ENCODE peak calls at places on chromosomes 13 and 19, in ten cellular contexts. One of them, this sample, is unnamed.

GRCh38 chr13:112984954-112985802 is 16.2 kb downstream of the MCF2L start:
- DNase-seq in PC-3: no peak
- DNase-seq in cardiac fibroblast: no peak
- DNase-seq in body of pancreas: no peak
- DNase-seq in CD8-positive, alpha-beta T cell: no peak
- DNase-seq in heart right ventricle: no peak
- DNase-seq in HFF-Myc: no peak
- DNase-seq in mesothelial cell of epicardium: no peak
- DNase-seq in heart left ventricle: no peak
- DNase-seq in dorsolateral prefrontal cortex: no peak
- DNase-seq in this sample: no peak

GRCh38 chr13:51895906-51896888 is 34.4 kb downstream of the CCDC70 start:
- DNase-seq in mesothelial cell of epicardium: no peak
- DNase-seq in cardiac fibroblast: peak
- DNase-seq in body of pancreas: peak
- DNase-seq in dorsolateral prefrontal cortex: peak
- DNase-seq in PC-3: peak
- DNase-seq in heart right ventricle: peak
- DNase-seq in CD8-positive, alpha-beta T cell: peak
- DNase-seq in HFF-Myc: peak
- DNase-seq in heart left ventricle: peak
- DNase-seq in this sample: no peak

GRCh38 chr19:6729573-6730152 is 7.7 kb downstream of the GPR108 start:
- DNase-seq in body of pancreas: no peak
- DNase-seq in heart left ventricle: no peak
- DNase-seq in cardiac fibroblast: no peak
- DNase-seq in heart right ventricle: no peak
- DNase-seq in PC-3: no peak
- DNase-seq in HFF-Myc: no peak
- DNase-seq in mesothelial cell of epicardium: no peak
- DNase-seq in CD8-positive, alpha-beta T cell: no peak
- DNase-seq in dorsolateral prefrontal cortex: no peak
- DNase-seq in this sample: no peak

GRCh38 chr19:49499030-49499670 is 2.9 kb downstream of the RPS11 start:
- DNase-seq in heart left ventricle: no peak
- DNase-seq in heart right ventricle: no peak
- DNase-seq in CD8-positive, alpha-beta T cell: peak
- DNase-seq in HFF-Myc: no peak
- DNase-seq in cardiac fibroblast: no peak
- DNase-seq in body of pancreas: no peak
- DNase-seq in PC-3: no peak
- DNase-seq in dorsolateral prefrontal cortex: no peak
- DNase-seq in mesothelial cell of epicardium: no peak
- DNase-seq in this sample: no peak

GRCh38 chr19:46021531-46022041 is 1.3 kb downstream of the PGLYRP1 start:
- DNase-seq in heart right ventricle: no peak
- DNase-seq in CD8-positive, alpha-beta T cell: no peak
- DNase-seq in mesothelial cell of epicardium: no peak
- DNase-seq in dorsolateral prefrontal cortex: no peak
- DNase-seq in body of pancreas: no peak
- DNase-seq in cardiac fibroblast: no peak
- DNase-seq in PC-3: no peak
- DNase-seq in heart left ventricle: no peak
- DNase-seq in HFF-Myc: no peak
- DNase-seq in this sample: no peak

GRCh38 chr13:112636401-112636975 is 48.5 kb upstream of the TUBGCP3 start:
- DNase-seq in heart right ventricle: no peak
- DNase-seq in heart left ventricle: no peak
- DNase-seq in cardiac fibroblast: no peak
- DNase-seq in HFF-Myc: no peak
- DNase-seq in mesothelial cell of epicardium: no peak
- DNase-seq in PC-3: no peak
- DNase-seq in CD8-positive, alpha-beta T cell: no peak
- DNase-seq in dorsolateral prefrontal cortex: no peak
- DNase-seq in body of pancreas: no peak
- DNase-seq in this sample: no peak

GRCh38 chr13:45316996-45317395 is 24.0 kb downstream of the TPT1 start:
- DNase-seq in heart left ventricle: no peak
- DNase-seq in CD8-positive, alpha-beta T cell: no peak
- DNase-seq in dorsolateral prefrontal cortex: no peak
- DNase-seq in cardiac fibroblast: no peak
- DNase-seq in PC-3: no peak
- DNase-seq in heart right ventricle: no peak
- DNase-seq in HFF-Myc: no peak
- DNase-seq in body of pancreas: no peak
- DNase-seq in mesothelial cell of epicardium: no peak
- DNase-seq in this sample: no peak

GRCh38 chr19:22708983-22709382 is 74.9 kb downstream of the ZNF492 start:
- DNase-seq in body of pancreas: no peak
- DNase-seq in heart right ventricle: no peak
- DNase-seq in PC-3: no peak
- DNase-seq in cardiac fibroblast: no peak
- DNase-seq in heart left ventricle: no peak
- DNase-seq in HFF-Myc: no peak
- DNase-seq in CD8-positive, alpha-beta T cell: no peak
- DNase-seq in dorsolateral prefrontal cortex: no peak
- DNase-seq in mesothelial cell of epicardium: no peak
- DNase-seq in this sample: no peak

GRCh38 chr19:47633996-47634395 is 25.1 kb downstream of the BICRA start:
- DNase-seq in PC-3: no peak
- DNase-seq in cardiac fibroblast: no peak
- DNase-seq in CD8-positive, alpha-beta T cell: no peak
- DNase-seq in body of pancreas: no peak
- DNase-seq in heart left ventricle: no peak
- DNase-seq in mesothelial cell of epicardium: no peak
- DNase-seq in HFF-Myc: no peak
- DNase-seq in dorsolateral prefrontal cortex: no peak
- DNase-seq in heart right ventricle: no peak
- DNase-seq in this sample: no peak

GRCh38 chr13:23995283-23996073 is 98.2 kb upstream of the C1QTNF9B start:
- DNase-seq in cardiac fibroblast: no peak
- DNase-seq in heart left ventricle: no peak
- DNase-seq in body of pancreas: no peak
- DNase-seq in CD8-positive, alpha-beta T cell: no peak
- DNase-seq in PC-3: no peak
- DNase-seq in mesothelial cell of epicardium: no peak
- DNase-seq in HFF-Myc: no peak
- DNase-seq in heart right ventricle: peak
- DNase-seq in dorsolateral prefrontal cortex: no peak
- DNase-seq in this sample: no peak

GRCh38 chr19:9295411-9295849 is 14.2 kb downstream of the ZNF699 start:
- DNase-seq in cardiac fibroblast: no peak
- DNase-seq in mesothelial cell of epicardium: no peak
- DNase-seq in PC-3: no peak
- DNase-seq in dorsolateral prefrontal cortex: no peak
- DNase-seq in body of pancreas: no peak
- DNase-seq in HFF-Myc: no peak
- DNase-seq in heart left ventricle: no peak
- DNase-seq in heart right ventricle: no peak
- DNase-seq in CD8-positive, alpha-beta T cell: no peak
- DNase-seq in this sample: no peak

GRCh38 chr13:72745260-72745659 is 17.5 kb downstream of the BORA start:
- DNase-seq in heart left ventricle: no peak
- DNase-seq in CD8-positive, alpha-beta T cell: no peak
- DNase-seq in HFF-Myc: no peak
- DNase-seq in dorsolateral prefrontal cortex: no peak
- DNase-seq in body of pancreas: no peak
- DNase-seq in mesothelial cell of epicardium: no peak
- DNase-seq in heart right ventricle: no peak
- DNase-seq in cardiac fibroblast: no peak
- DNase-seq in PC-3: no peak
- DNase-seq in this sample: no peak

GRCh38 chr13:80126382-80127068 is 214.4 kb downstream of the SPRY2 start:
- DNase-seq in heart left ventricle: no peak
- DNase-seq in heart right ventricle: no peak
- DNase-seq in mesothelial cell of epicardium: no peak
- DNase-seq in dorsolateral prefrontal cortex: no peak
- DNase-seq in HFF-Myc: no peak
- DNase-seq in cardiac fibroblast: no peak
- DNase-seq in CD8-positive, alpha-beta T cell: no peak
- DNase-seq in PC-3: no peak
- DNase-seq in body of pancreas: no peak
- DNase-seq in this sample: no peak

GRCh38 chr13:30978981-30979956 is 46.8 kb downstream of the TEX26 start:
- DNase-seq in cardiac fibroblast: peak
- DNase-seq in heart left ventricle: no peak
- DNase-seq in HFF-Myc: no peak
- DNase-seq in dorsolateral prefrontal cortex: no peak
- DNase-seq in mesothelial cell of epicardium: no peak
- DNase-seq in PC-3: peak
- DNase-seq in CD8-positive, alpha-beta T cell: no peak
- DNase-seq in body of pancreas: peak
- DNase-seq in heart right ventricle: no peak
- DNase-seq in this sample: no peak

GRCh38 chr13:36847541-36848045 is 28.6 kb downstream of the RFXAP start:
- DNase-seq in body of pancreas: no peak
- DNase-seq in HFF-Myc: no peak
- DNase-seq in heart right ventricle: no peak
- DNase-seq in mesothelial cell of epicardium: no peak
- DNase-seq in PC-3: no peak
- DNase-seq in dorsolateral prefrontal cortex: no peak
- DNase-seq in cardiac fibroblast: no peak
- DNase-seq in CD8-positive, alpha-beta T cell: no peak
- DNase-seq in heart left ventricle: no peak
- DNase-seq in this sample: no peak

GRCh38 chr13:99153219-99153618 is 47.4 kb upstream of the UBAC2 start:
- DNase-seq in body of pancreas: no peak
- DNase-seq in mesothelial cell of epicardium: no peak
- DNase-seq in PC-3: peak
- DNase-seq in CD8-positive, alpha-beta T cell: no peak
- DNase-seq in cardiac fibroblast: peak
- DNase-seq in heart left ventricle: no peak
- DNase-seq in dorsolateral prefrontal cortex: no peak
- DNase-seq in HFF-Myc: no peak
- DNase-seq in heart right ventricle: no peak
- DNase-seq in this sample: no peak

GRCh38 chr19:39517432-39517831 is 2.5 kb downstream of the SELENOV start:
- DNase-seq in body of pancreas: no peak
- DNase-seq in PC-3: no peak
- DNase-seq in cardiac fibroblast: no peak
- DNase-seq in heart right ventricle: no peak
- DNase-seq in dorsolateral prefrontal cortex: no peak
- DNase-seq in heart left ventricle: no peak
- DNase-seq in HFF-Myc: no peak
- DNase-seq in CD8-positive, alpha-beta T cell: no peak
- DNase-seq in mesothelial cell of epicardium: no peak
- DNase-seq in this sample: no peak

GRCh38 chr19:39516270-39516669 is 1.3 kb downstream of the SELENOV start:
- DNase-seq in CD8-positive, alpha-beta T cell: no peak
- DNase-seq in PC-3: no peak
- DNase-seq in cardiac fibroblast: no peak
- DNase-seq in dorsolateral prefrontal cortex: no peak
- DNase-seq in heart right ventricle: no peak
- DNase-seq in HFF-Myc: no peak
- DNase-seq in mesothelial cell of epicardium: no peak
- DNase-seq in heart left ventricle: no peak
- DNase-seq in body of pancreas: no peak
- DNase-seq in this sample: no peak

GRCh38 chr19:39512964-39513363 is 2.0 kb upstream of the SELENOV start:
- DNase-seq in CD8-positive, alpha-beta T cell: no peak
- DNase-seq in mesothelial cell of epicardium: no peak
- DNase-seq in cardiac fibroblast: no peak
- DNase-seq in dorsolateral prefrontal cortex: no peak
- DNase-seq in body of pancreas: no peak
- DNase-seq in heart left ventricle: no peak
- DNase-seq in HFF-Myc: no peak
- DNase-seq in PC-3: no peak
- DNase-seq in heart right ventricle: no peak
- DNase-seq in this sample: no peak

GRCh38 chr19:39515551-39516191 is 732 bp downstream of the SELENOV start:
- DNase-seq in mesothelial cell of epicardium: no peak
- DNase-seq in cardiac fibroblast: no peak
- DNase-seq in HFF-Myc: no peak
- DNase-seq in heart left ventricle: no peak
- DNase-seq in body of pancreas: no peak
- DNase-seq in PC-3: no peak
- DNase-seq in CD8-positive, alpha-beta T cell: peak
- DNase-seq in dorsolateral prefrontal cortex: no peak
- DNase-seq in heart right ventricle: no peak
- DNase-seq in this sample: no peak

GRCh38 chr19:39514840-39515550 is at the start of gene SELENOV:
- DNase-seq in cardiac fibroblast: peak
- DNase-seq in dorsolateral prefrontal cortex: no peak
- DNase-seq in PC-3: no peak
- DNase-seq in body of pancreas: no peak
- DNase-seq in HFF-Myc: no peak
- DNase-seq in mesothelial cell of epicardium: no peak
- DNase-seq in heart right ventricle: no peak
- DNase-seq in heart left ventricle: no peak
- DNase-seq in CD8-positive, alpha-beta T cell: no peak
- DNase-seq in this sample: no peak
- TF ChIP-seq CTCF in cardiac fibroblast: no peak
- TF ChIP-seq CTCF in dorsolateral prefrontal cortex: no peak
- TF ChIP-seq CTCF in PC-3: no peak
- TF ChIP-seq CTCF in body of pancreas: no peak
- TF ChIP-seq CTCF in HFF-Myc: no peak
- TF ChIP-seq CTCF in mesothelial cell of epicardium: no peak
- TF ChIP-seq CTCF in heart right ventricle: no peak
- TF ChIP-seq CTCF in heart left ventricle: no peak
- TF ChIP-seq CTCF in CD8-positive, alpha-beta T cell: no peak
- TF ChIP-seq CTCF in this sample: no peak

GRCh38 chr19:57599377-57599760 is 316 bp upstream of the ZNF530 start:
- DNase-seq in heart left ventricle: no peak
- DNase-seq in CD8-positive, alpha-beta T cell: no peak
- DNase-seq in PC-3: no peak
- DNase-seq in cardiac fibroblast: no peak
- DNase-seq in dorsolateral prefrontal cortex: no peak
- DNase-seq in heart right ventricle: no peak
- DNase-seq in mesothelial cell of epicardium: no peak
- DNase-seq in HFF-Myc: no peak
- DNase-seq in body of pancreas: no peak
- DNase-seq in this sample: no peak

GRCh38 chr19:57599761-57600383 is at the start of gene ZNF530:
- DNase-seq in PC-3: peak
- DNase-seq in heart right ventricle: peak
- DNase-seq in mesothelial cell of epicardium: peak
- DNase-seq in CD8-positive, alpha-beta T cell: peak
- DNase-seq in HFF-Myc: peak
- DNase-seq in cardiac fibroblast: peak
- DNase-seq in heart left ventricle: peak
- DNase-seq in body of pancreas: peak
- DNase-seq in dorsolateral prefrontal cortex: peak
- DNase-seq in this sample: peak
- TF ChIP-seq CTCF in PC-3: no peak
- TF ChIP-seq CTCF in heart right ventricle: no peak
- TF ChIP-seq CTCF in mesothelial cell of epicardium: no peak
- TF ChIP-seq CTCF in CD8-positive, alpha-beta T cell: no peak
- TF ChIP-seq CTCF in HFF-Myc: no peak
- TF ChIP-seq CTCF in cardiac fibroblast: no peak
- TF ChIP-seq CTCF in heart left ventricle: no peak
- TF ChIP-seq CTCF in body of pancreas: no peak
- TF ChIP-seq CTCF in dorsolateral prefrontal cortex: peak
- TF ChIP-seq CTCF in this sample: no peak

GRCh38 chr19:7926021-7926726 is at the start of gene CTXN1:
- DNase-seq in CD8-positive, alpha-beta T cell: peak
- DNase-seq in PC-3: peak
- DNase-seq in heart left ventricle: peak
- DNase-seq in body of pancreas: peak
- DNase-seq in heart right ventricle: no peak
- DNase-seq in HFF-Myc: no peak
- DNase-seq in cardiac fibroblast: peak
- DNase-seq in dorsolateral prefrontal cortex: no peak
- DNase-seq in mesothelial cell of epicardium: peak
- DNase-seq in this sample: no peak
- TF ChIP-seq CTCF in CD8-positive, alpha-beta T cell: no peak
- TF ChIP-seq CTCF in PC-3: no peak
- TF ChIP-seq CTCF in heart left ventricle: no peak
- TF ChIP-seq CTCF in body of pancreas: no peak
- TF ChIP-seq CTCF in heart right ventricle: no peak
- TF ChIP-seq CTCF in HFF-Myc: no peak
- TF ChIP-seq CTCF in cardiac fibroblast: no peak
- TF ChIP-seq CTCF in dorsolateral prefrontal cortex: no peak
- TF ChIP-seq CTCF in mesothelial cell of epicardium: no peak
- TF ChIP-seq CTCF in this sample: no peak

GRCh38 chr13:60351816-60352215 is 45.2 kb upstream of the TDRD3 start:
- DNase-seq in HFF-Myc: peak
- DNase-seq in mesothelial cell of epicardium: no peak
- DNase-seq in CD8-positive, alpha-beta T cell: no peak
- DNase-seq in PC-3: no peak
- DNase-seq in heart right ventricle: no peak
- DNase-seq in dorsolateral prefrontal cortex: no peak
- DNase-seq in body of pancreas: no peak
- DNase-seq in cardiac fibroblast: no peak
- DNase-seq in heart left ventricle: no peak
- DNase-seq in this sample: no peak
- TF ChIP-seq CTCF in HFF-Myc: no peak
- TF ChIP-seq CTCF in mesothelial cell of epicardium: no peak
- TF ChIP-seq CTCF in CD8-positive, alpha-beta T cell: no peak
- TF ChIP-seq CTCF in PC-3: no peak
- TF ChIP-seq CTCF in heart right ventricle: no peak
- TF ChIP-seq CTCF in dorsolateral prefrontal cortex: no peak
- TF ChIP-seq CTCF in body of pancreas: no peak
- TF ChIP-seq CTCF in cardiac fibroblast: no peak
- TF ChIP-seq CTCF in heart left ventricle: no peak
- TF ChIP-seq CTCF in this sample: no peak

This sample was measured in lower leg skin.